ENCODE peak calls at places on chromosomes 3 and 15, in four cellular contexts. L, U, N and O are unnamed samples.

GRCh38 chr15:29433507-29433906 is 163.9 kb upstream of the NSMCE3 start:
- DNase-seq in U (no peak), N (no peak), L (no peak), O (no peak)

GRCh38 chr3:114809668-114810413 is 337.2 kb downstream of the ZBTB20 start:
- DNase-seq in N (no peak), L (peak; percentile 8), U (peak; percentile 79), O (peak; percentile 5)

GRCh38 chr3:57152150-57152549 is 13.0 kb downstream of the IL17RD start:
- DNase-seq in N (no peak), L (peak; percentile 9), U (no peak), O (peak; percentile 41)

GRCh38 chr3:152229692-152230091 is 39.0 kb upstream of the MBNL1 start:
- DNase-seq in L (peak; percentile 18), U (no peak), N (no peak), O (no peak)

GRCh38 chr3:41097896-41098496 is 101.3 kb upstream of the CTNNB1 start:
- DNase-seq in N (no peak), U (no peak), L (no peak), O (no peak)

GRCh38 chr3:175983369-175983768 is 1124.2 kb downstream of the NAALADL2 start:
- DNase-seq in L (no peak), N (no peak), U (no peak), O (no peak)

GRCh38 chr3:48475188-48475587 is 28.7 kb downstream of the ATRIP start:
- DNase-seq in N (no peak), U (no peak), L (no peak), O (no peak)

GRCh38 chr15:38874464-38874863 is 309.9 kb upstream of the RASGRP1 start:
- DNase-seq in N (no peak), U (no peak), L (no peak), O (no peak)

DNA sequence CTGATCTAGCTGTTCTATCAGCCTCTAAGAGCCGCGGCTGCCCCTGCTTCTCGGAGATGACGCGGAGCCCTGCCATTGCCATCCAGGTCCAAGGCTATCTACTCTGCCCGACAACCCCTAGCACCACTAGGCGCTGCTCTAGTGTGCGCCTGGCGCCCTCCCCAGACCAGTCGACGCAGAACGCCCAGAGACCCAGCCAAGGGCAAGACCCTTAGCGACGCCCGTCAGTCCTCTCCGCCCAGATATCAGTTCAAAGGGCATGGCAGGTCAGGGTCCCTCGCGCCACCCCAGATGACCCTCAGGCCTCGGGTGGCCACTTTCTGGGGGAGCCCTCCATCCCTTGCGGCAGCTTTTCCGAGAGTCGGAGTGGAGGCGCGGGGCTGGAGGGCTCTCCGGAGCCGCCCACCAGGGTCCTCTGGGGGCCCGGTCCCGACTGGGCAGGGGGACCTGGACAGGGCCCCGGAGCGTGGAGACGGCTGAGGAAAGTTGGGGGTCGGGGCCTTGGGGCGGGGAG is 371 bp upstream of the CLSTN2 start:
- DNase-seq in L (no peak), N (no peak), U (no peak), O (peak; percentile 75)
- TF ChIP-seq TARDBP in L (no peak), N (no peak), U (no peak), O (no peak)

GRCh38 chr3:77605865-77606264 is 566.0 kb downstream of the ROBO2 start:
- DNase-seq in L (no peak), N (no peak), U (no peak), O (no peak)

GRCh38 chr3:77602722-77603121 is 562.8 kb downstream of the ROBO2 start:
- DNase-seq in L (no peak), U (no peak), N (no peak), O (no peak)

GRCh38 chr3:77605308-77605707 is 565.4 kb downstream of the ROBO2 start:
- DNase-seq in L (peak; percentile 40), N (no peak), U (no peak), O (no peak)

GRCh38 chr3:77601853-77602440 is 562.0 kb downstream of the ROBO2 start:
- DNase-seq in L (no peak), U (no peak), N (no peak), O (no peak)

DNA sequence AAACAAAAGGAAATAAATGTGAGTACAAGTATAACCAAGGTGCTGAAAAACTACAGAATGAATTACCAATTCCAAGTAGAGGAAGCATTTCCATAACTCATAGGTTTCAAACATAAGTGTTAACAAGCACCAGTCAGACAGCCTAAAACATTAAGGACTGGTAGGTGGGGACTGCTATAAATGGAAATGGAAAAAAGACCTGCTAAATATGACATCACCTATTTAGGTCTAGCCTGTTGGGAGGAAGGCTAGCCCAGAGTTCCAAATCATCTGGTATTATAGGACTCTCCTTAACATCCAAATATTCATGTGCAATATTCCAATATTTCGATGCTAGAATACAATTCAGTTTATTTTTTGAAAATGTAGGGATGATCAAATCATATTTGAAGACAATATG is 560.0 kb downstream of the ROBO2 start:
- DNase-seq in N (no peak), U (no peak), L (no peak), O (no peak)
- TF ChIP-seq TARDBP in N (no peak), U (no peak), L (no peak), O (no peak)

GRCh38 chr3:33729993-33730392 is 11.9 kb upstream of the CLASP2 start:
- DNase-seq in N (no peak), L (no peak), U (no peak), O (no peak)

GRCh38 chr3:33737146-33737545 is 19.1 kb upstream of the CLASP2 start:
- DNase-seq in N (no peak), L (no peak), U (no peak), O (no peak)

GRCh38 chr3:33732394-33732793 is 14.3 kb upstream of the CLASP2 start:
- DNase-seq in N (no peak), U (no peak), L (peak; percentile 5), O (no peak)
- TF ChIP-seq TARDBP in N (no peak), U (no peak), L (no peak), O (no peak)

GRCh38 chr15:33242165-33242564 is 47.7 kb upstream of the FMN1 start:
- DNase-seq in L (peak; percentile 10), U (no peak), N (no peak), O (no peak)

GRCh38 chr15:33243393-33243792 is 48.9 kb upstream of the FMN1 start:
- DNase-seq in N (no peak), L (no peak), U (no peak), O (no peak)

GRCh38 chr15:33243869-33244268 is 49.4 kb upstream of the FMN1 start:
- DNase-seq in N (no peak), U (no peak), L (peak; percentile 44), O (no peak)

GRCh38 chr15:33244471-33244870 is 50.0 kb upstream of the FMN1 start:
- DNase-seq in L (no peak), N (no peak), U (no peak), O (no peak)

DNA sequence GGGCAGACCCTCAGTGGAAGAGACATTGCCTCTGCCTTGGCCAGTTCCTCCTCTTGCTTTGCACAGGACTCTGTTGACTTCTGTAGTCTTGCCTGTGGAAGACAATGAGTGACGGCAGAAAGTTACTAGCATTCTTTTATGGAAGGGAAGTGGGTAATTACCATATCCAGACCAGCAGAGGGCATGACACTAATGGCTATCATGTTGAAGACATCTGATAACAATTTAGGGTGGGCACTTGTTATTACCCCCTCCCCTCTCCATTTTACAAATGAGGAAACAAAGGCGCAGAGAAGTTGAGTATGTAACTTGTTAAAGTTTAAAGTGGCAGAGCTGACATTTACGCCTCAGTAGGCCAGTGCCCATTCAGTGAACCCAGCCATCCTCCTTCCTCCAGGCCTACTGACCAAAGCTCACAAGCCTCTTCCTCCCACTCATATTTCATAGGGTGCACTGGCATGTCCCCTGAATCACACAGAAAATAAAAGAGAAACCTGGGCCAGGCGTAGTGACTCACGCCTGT is 48.2 kb upstream of the FMN1 start:
- DNase-seq in N (peak; percentile 17), U (no peak), L (no peak), O (peak; percentile 13)
- TF ChIP-seq TARDBP in N (no peak), U (no peak), L (no peak), O (no peak)

GRCh38 chr3:129016366-129016724 is 15.2 kb downstream of the EFCC1 start:
- DNase-seq in N (no peak), U (no peak), L (peak; percentile 39), O (no peak)
- TF ChIP-seq TARDBP in N (no peak), U (no peak), L (no peak), O (no peak)

GRCh38 chr3:74009961-74010859 is 385.5 kb upstream of the PDZRN3 start:
- DNase-seq in L (no peak), U (no peak), N (no peak), O (no peak)
- TF ChIP-seq TARDBP in L (no peak), U (no peak), N (no peak), O (no peak)

DNA sequence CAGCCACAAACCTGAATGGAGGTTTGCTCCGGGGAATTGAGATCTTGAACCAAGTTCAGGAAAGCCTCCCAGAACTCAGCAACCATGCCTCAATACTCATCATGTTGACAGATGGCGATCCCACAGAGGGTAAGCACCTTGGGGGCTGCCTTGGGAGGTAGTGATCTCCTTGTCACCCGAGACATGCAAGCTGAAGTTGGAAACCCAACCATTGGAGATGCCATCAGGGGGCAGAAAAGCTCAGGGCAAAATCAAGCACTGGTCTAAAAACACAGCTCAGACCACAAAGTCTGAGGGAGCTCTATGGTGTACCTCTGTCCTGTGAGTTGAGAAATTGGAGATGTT is 5.8 kb downstream of the ITIH1 start:
- DNase-seq in N (no peak), U (no peak), L (no peak), O (no peak)
- TF ChIP-seq TARDBP in N (no peak), U (no peak), L (no peak), O (no peak)

GRCh38 chr15:83057660-83058376 is 9.2 kb downstream of the BTBD1 start:
- DNase-seq in L (no peak), U (no peak), N (no peak), O (no peak)

GRCh38 chr15:83057002-83057401 is 10.1 kb downstream of the BTBD1 start:
- DNase-seq in L (no peak), N (no peak), U (no peak), O (no peak)

GRCh38 chr15:83053151-83053550 is 13.9 kb downstream of the BTBD1 start:
- DNase-seq in N (no peak), U (no peak), L (no peak), O (no peak)
- TF ChIP-seq TARDBP in N (no peak), U (no peak), L (no peak), O (no peak)

DNA sequence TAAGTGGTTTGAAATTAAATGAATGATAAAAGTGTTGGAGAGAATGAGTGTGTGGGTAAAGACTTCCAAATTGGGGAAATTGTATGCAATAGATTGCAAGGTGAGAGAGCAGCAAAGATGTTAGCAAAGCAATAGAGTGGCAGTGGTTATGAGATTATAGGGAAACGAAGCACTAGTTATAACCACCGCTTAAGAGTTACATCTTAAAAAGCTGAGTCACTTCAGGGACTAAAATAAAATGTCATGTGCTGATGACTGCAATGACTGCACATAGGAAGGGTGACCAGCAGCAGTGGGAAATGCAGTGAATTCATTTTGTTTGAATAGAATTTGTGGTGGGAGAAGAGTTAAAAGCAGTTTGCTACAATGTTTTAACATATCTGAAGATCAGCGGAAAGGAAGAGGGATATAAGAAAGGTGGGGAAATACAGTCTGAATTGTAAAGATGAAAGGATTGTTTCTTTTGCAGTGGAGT is 127.3 kb downstream of the RAP2B start:
- DNase-seq in N (peak; percentile 38), U (no peak), L (no peak), O (no peak)
- TF ChIP-seq TARDBP in N (no peak), U (no peak), L (no peak), O (no peak)